ENCODE peak calls at places on chromosomes 7 and 10, in six cellular contexts. A is WERI-Rb-1, V is astrocyte, Z is mucosa of descending colon, N is astrocyte of the spinal cord, B is cardiac fibroblast. M is an unnamed sample.

GRCh38 chr7:82444220-82445049 is 858 bp upstream of the CACNA2D1 start:
- DNase-seq in N (no peak), V (no peak), B (no peak), A (peak), Z (peak), M (peak)

GRCh38 chr10:93437000-93437945 is 44.9 kb downstream of the MYOF start:
- DNase-seq in V (peak), N (peak), B (peak), Z (no peak), A (no peak), M (peak)

GRCh38 chr7:110612680-110613079 is 478.2 kb upstream of the LRRN3 start:
- DNase-seq in Z (no peak), B (no peak), V (no peak), A (no peak), N (no peak), M (no peak)

GRCh38 chr10:109898666-109899577 is 24.4 kb downstream of the XPNPEP1 start:
- DNase-seq in V (peak), A (no peak), B (peak), Z (no peak), N (no peak), M (no peak)

GRCh38 chr10:77289027-77289501 is 348.5 kb downstream of the KCNMA1 start:
- DNase-seq in V (no peak), N (no peak), B (no peak), A (peak), Z (no peak), M (no peak)

GRCh38 chr10:51031995-51032394 is 42.3 kb upstream of the PRKG1 start:
- DNase-seq in B (no peak), V (no peak), A (no peak), N (no peak), Z (no peak), M (no peak)

GRCh38 chr10:88676283-88677060 is 12.2 kb downstream of the LIPF start:
- DNase-seq in N (no peak), Z (no peak), A (no peak), V (no peak), B (no peak), M (no peak)

GRCh38 chr10:6924166-6924565 is 344.1 kb upstream of the PRKCQ start:
- DNase-seq in Z (no peak), N (peak), A (no peak), V (peak), B (peak), M (no peak)

GRCh38 chr7:2520131-2520807 is 695 bp downstream of the LFNG start:
- DNase-seq in B (no peak), A (peak), N (no peak), V (no peak), Z (peak), M (no peak)

GRCh38 chr10:20598590-20598989 is 298.5 kb downstream of the NEBL start:
- DNase-seq in Z (no peak), N (peak), B (peak), A (peak), V (peak), M (no peak)

GRCh38 chr7:151015967-151016366 is 8.3 kb downstream of the ATG9B start:
- DNase-seq in A (no peak), B (no peak), Z (no peak), N (no peak), V (no peak), M (no peak)

GRCh38 chr10:62233494-62234283 is 35.0 kb downstream of the RTKN2 start:
- DNase-seq in V (peak), N (no peak), A (no peak), B (peak), Z (no peak), M (no peak)
- TF ChIP-seq CTCF in V (no peak), N (no peak), A (no peak), B (no peak), Z (no peak), M (no peak)

GRCh38 chr7:30594055-30594539 is 581 bp upstream of the GARS1 start:
- DNase-seq in B (no peak), A (peak), N (no peak), V (no peak), Z (peak), M (peak)

GRCh38 chr7:30594540-30595460 is at the start of gene GARS1:
- DNase-seq in B (peak), V (peak), A (peak), Z (peak), N (peak), M (peak)

GRCh38 chr7:30595461-30596042 is 874 bp downstream of the GARS1 start:
- DNase-seq in N (peak), A (no peak), V (no peak), Z (no peak), B (peak), M (no peak)

GRCh38 chr7:30596721-30597120 is 2.0 kb downstream of the GARS1 start:
- DNase-seq in Z (no peak), B (peak), V (no peak), A (no peak), N (no peak), M (no peak)

DNA sequence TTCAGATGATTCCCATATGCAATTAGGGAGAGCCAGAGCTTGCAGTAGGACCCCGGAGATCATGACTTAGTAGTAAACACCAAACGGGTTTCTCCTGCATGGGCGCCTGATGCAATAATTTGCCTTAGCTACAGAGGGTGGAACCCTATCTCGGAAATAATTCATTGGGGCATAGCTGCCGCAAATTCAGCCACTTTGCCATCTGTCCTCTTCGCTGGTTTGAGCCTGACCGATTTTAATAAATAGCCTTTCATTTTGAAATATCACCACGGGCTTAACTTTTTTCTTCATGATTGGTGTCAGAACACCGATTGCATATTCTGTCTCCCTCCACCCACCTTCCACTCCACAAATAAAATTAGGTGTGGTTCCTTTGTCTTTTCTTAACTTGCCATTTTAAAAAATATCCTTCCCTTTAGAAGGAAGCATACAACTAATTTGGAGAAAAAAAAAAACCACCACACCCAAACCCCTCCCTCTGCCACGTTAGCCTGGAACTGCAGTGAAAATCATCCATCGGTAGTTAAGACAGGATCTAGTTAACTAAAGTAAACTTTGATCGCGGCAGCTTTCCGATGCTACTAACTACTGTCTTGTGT is 1.5 kb downstream of the GARS1 start:
- DNase-seq in A (peak), V (no peak), B (peak), Z (no peak), N (peak), M (no peak)
- H3K4me3 ChIP-seq in A (peak), V (peak), B (peak), Z (peak), N (peak), M (peak)

GRCh38 chr10:63542835-63543575 is 21.8 kb downstream of the REEP3 start:
- DNase-seq in B (peak), N (peak), Z (no peak), V (peak), A (no peak), M (no peak)
- TF ChIP-seq CTCF in B (no peak), N (no peak), Z (no peak), V (no peak), A (no peak), M (no peak)

DNA sequence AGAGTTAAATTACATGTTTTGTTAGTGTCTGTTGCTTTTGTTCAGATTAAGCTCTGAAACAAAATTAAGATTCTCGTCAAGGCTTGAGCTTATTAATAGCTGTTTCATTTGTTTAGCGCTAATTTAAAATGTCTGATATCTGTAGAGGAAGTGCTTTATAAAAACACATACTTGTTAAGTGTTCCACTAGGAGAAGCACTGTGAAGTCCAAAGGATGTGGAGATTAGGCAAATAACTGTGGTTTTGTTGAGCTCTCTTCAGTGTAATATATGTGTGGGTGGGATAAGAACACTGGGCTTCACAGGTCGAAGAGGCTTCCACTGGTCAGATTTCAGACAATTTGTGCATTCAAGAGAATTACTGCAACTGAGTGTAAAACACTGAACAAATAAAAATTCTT is 242.0 kb downstream of the AUTS2 start:
- DNase-seq in Z (no peak), N (peak), B (no peak), V (peak), A (no peak), M (no peak)
- H3K4me3 ChIP-seq in Z (no peak), N (no peak), B (no peak), V (no peak), A (no peak), M (no peak)

DNA sequence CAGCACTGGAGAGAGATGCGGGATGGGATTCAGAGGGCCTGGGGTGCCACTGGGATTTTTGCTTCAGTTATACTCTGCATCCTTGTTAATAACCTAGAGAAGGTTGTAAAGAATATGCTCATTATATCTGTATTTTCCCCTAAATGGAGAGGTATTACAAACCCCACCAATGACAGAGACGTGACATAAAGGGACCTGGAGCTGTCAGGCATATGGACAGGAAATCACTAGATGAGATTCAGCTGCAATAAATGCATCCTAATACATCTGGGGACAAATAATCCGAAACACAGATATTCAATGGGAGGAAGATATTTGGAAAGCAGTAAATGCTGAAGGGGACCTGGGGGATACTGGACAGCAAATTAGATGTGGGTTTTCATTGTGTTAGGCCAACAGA is 653.6 kb downstream of the LRMDA start:
- DNase-seq in B (no peak), Z (no peak), N (no peak), A (no peak), V (no peak), M (no peak)
- TF ChIP-seq CTCF in B (no peak), Z (no peak), N (no peak), A (no peak), V (no peak), M (no peak)

GRCh38 chr10:133420028-133420427 is 4.4 kb downstream of the SPRN start:
- DNase-seq in V (no peak), A (no peak), N (no peak), Z (no peak), B (no peak), M (no peak)

GRCh38 chr10:133422223-133422820 is 2.1 kb downstream of the SPRN start:
- DNase-seq in Z (no peak), B (no peak), V (no peak), N (no peak), A (no peak), M (no peak)

GRCh38 chr10:133420579-133420978 is 3.8 kb downstream of the SPRN start:
- DNase-seq in A (no peak), N (no peak), V (no peak), B (no peak), Z (no peak), M (no peak)

GRCh38 chr10:133421336-133422222 is 2.8 kb downstream of the SPRN start:
- DNase-seq in N (no peak), A (no peak), Z (no peak), V (no peak), B (no peak), M (no peak)

GRCh38 chr10:133422821-133423771 is 1.3 kb downstream of the SPRN start:
- DNase-seq in A (no peak), Z (peak), B (no peak), V (no peak), N (no peak), M (peak)
- H3K4me3 ChIP-seq in A (peak), Z (no peak), B (no peak), V (no peak), N (no peak), M (no peak)

GRCh38 chr7:7970620-7971307 is 2.2 kb downstream of the GLCCI1 start:
- DNase-seq in V (peak), B (peak), A (peak), Z (no peak), N (peak), M (no peak)

GRCh38 chr7:7967909-7968543 is 570 bp upstream of the GLCCI1 start:
- DNase-seq in N (no peak), V (no peak), B (no peak), A (no peak), Z (no peak), M (no peak)

GRCh38 chr7:7968544-7969305 is at the start of gene GLCCI1:
- DNase-seq in V (peak), N (peak), Z (peak), B (peak), A (peak), M (peak)

GRCh38 chr7:7970113-7970619 is 1.6 kb downstream of the GLCCI1 start:
- DNase-seq in Z (no peak), V (no peak), A (peak), B (no peak), N (peak), M (no peak)

DNA sequence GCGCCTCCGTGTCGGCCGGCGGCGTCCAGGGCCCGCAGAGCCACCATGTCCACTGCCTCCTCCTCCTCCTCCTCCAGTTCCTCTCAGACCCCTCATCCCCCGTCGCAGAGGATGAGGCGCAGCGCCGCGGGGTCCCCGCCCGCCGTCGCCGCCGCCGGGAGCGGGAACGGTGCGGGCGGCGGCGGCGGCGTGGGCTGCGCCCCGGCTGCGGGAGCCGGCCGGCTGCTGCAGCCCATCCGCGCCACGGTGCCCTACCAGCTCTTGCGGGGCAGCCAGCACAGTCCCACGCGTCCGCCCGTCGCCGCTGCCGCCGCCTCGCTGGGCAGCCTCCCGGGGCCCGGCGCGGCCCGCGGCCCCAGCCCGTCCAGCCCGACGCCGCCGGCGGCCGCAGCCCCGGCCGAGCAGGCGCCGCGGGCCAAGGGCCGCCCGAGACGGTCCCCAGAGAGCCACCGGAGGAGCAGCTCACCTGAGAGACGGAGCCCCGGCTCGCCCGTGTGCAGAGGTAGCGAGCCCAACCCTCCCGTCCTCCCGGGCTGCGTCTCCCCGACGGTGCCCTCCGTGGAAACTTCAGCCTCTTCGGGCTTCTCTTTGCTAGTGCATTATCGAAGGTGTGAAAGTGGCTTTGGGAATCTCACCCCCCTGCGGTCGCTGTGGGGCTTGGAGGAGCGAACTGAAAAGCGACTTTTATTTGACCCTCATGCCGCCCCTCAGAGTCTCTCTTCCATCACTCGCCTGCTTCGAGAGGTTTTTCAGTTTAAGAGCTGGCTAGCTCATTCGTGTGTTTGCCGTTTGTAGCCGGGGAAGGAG is 913 bp downstream of the GLCCI1 start:
- DNase-seq in A (peak), Z (peak), B (peak), V (peak), N (peak), M (peak)
- TF ChIP-seq CTCF in A (peak), Z (no peak), B (no peak), V (no peak), N (peak), M (peak)

GRCh38 chr7:64574481-64575159 is 11.7 kb upstream of the ZNF680 start:
- DNase-seq in N (peak), A (no peak), B (peak), V (peak), Z (no peak), M (no peak)
- H3K4me3 ChIP-seq in N (peak), A (no peak), B (peak), V (peak), Z (no peak), M (peak)

GRCh38 chr7:72163266-72163665 is 248.9 kb downstream of the CALN1 start:
- DNase-seq in V (no peak), N (no peak), A (no peak), Z (no peak), B (no peak), M (no peak)

GRCh38 chr7:72161534-72161933 is 250.6 kb downstream of the CALN1 start:
- DNase-seq in A (peak), Z (no peak), B (no peak), N (no peak), V (no peak), M (no peak)
- TF ChIP-seq CTCF in A (peak), Z (no peak), B (no peak), N (no peak), V (no peak), M (no peak)

GRCh38 chr7:45578022-45578421 is 3.9 kb downstream of the ADCY1 start:
- DNase-seq in B (no peak), V (no peak), Z (no peak), N (no peak), A (no peak), M (no peak)

GRCh38 chr7:45573636-45574470 is at the start of gene ADCY1:
- DNase-seq in B (no peak), Z (no peak), V (no peak), A (no peak), N (no peak), M (no peak)

GRCh38 chr7:45576249-45576929 is 2.2 kb downstream of the ADCY1 start:
- DNase-seq in N (no peak), A (no peak), V (no peak), B (no peak), Z (no peak), M (no peak)

GRCh38 chr7:45574521-45575500 is 643 bp downstream of the ADCY1 start:
- DNase-seq in Z (peak), V (peak), N (peak), B (peak), A (peak), M (no peak)

GRCh38 chr7:45575501-45576248 is 1.5 kb downstream of the ADCY1 start:
- DNase-seq in A (no peak), B (no peak), N (no peak), Z (no peak), V (no peak), M (no peak)
- H3K4me3 ChIP-seq in A (peak), B (no peak), N (no peak), Z (no peak), V (no peak), M (peak)

M was measured in upper lobe of right lung.